ENCODE peak calls at places on chromosome 18, in nine cellular contexts. Q, L, W, A, Z, I, E, R and B are unnamed samples.

GRCh38 chr18:73824684-73825083 is 322.9 kb downstream of the FBXO15 start:
- DNase-seq in Q (peak; percentile 39), L (no peak), W (no peak), A (no peak), Z (no peak), I (no peak), E (no peak), R (no peak), B (no peak)

GRCh38 chr18:74468547-74469014 is 11.5 kb upstream of the DIPK1C start:
- DNase-seq in Q (peak; percentile 44), L (no peak), W (no peak), A (no peak), Z (no peak), I (no peak), E (peak; percentile 65), R (no peak), B (no peak)

GRCh38 chr18:75255113-75255512 is 44.5 kb downstream of the TSHZ1 start:
- DNase-seq in Q (no peak), L (no peak), W (no peak), A (no peak), Z (no peak), I (no peak), E (no peak), R (no peak), B (no peak)

GRCh38 chr18:28284132-28284531 is 107.2 kb upstream of the CDH2 start:
- DNase-seq in Q (peak; percentile 47), L (no peak), W (no peak), A (no peak), Z (no peak), I (no peak), E (no peak), R (no peak), B (peak; percentile 87)

GRCh38 chr18:48455555-48456478 is 46.6 kb upstream of the ZBTB7C start:
- DNase-seq in Q (peak; percentile 84), L (no peak), W (no peak), A (no peak), Z (no peak), I (peak; percentile 59), E (no peak), R (no peak), B (peak; percentile 92)

GRCh38 chr18:12699747-12700146 is 2.8 kb downstream of the CEP76 start:
- DNase-seq in Q (no peak), L (no peak), W (no peak), A (no peak), Z (no peak), I (no peak), E (no peak), R (no peak), B (no peak)

GRCh38 chr18:35827275-35827929 is 145.1 kb upstream of the RMP24 start:
- DNase-seq in Q (no peak), L (no peak), W (no peak), A (no peak), Z (no peak), I (no peak), E (no peak), R (no peak), B (no peak)

GRCh38 chr18:36372902-36373301 is 75.4 kb downstream of the FHOD3 start:
- DNase-seq in Q (peak; percentile 17), L (no peak), W (no peak), A (no peak), Z (no peak), I (no peak), E (no peak), R (no peak), B (peak; percentile 1)

GRCh38 chr18:1294229-1294628 is 389.6 kb downstream of the ADCYAP1 start:
- DNase-seq in Q (no peak), L (no peak), W (no peak), A (no peak), Z (no peak), I (no peak), E (no peak), R (no peak), B (no peak)

GRCh38 chr18:47899107-47899840 is 31.2 kb downstream of the SMAD2 start:
- DNase-seq in Q (no peak), L (peak; percentile 57), W (no peak), A (no peak), Z (no peak), I (no peak), E (peak; percentile 17), R (no peak), B (no peak)

GRCh38 chr18:3652380-3653262 is 202.6 kb downstream of the TGIF1 start:
- DNase-seq in Q (peak; percentile 94), L (no peak), W (peak; percentile 44), A (peak; percentile 28), Z (no peak), I (no peak), E (peak; percentile 97), R (no peak), B (peak; percentile 99)

GRCh38 chr18:47915930-47916329 is 14.5 kb downstream of the SMAD2 start:
- DNase-seq in Q (no peak), L (no peak), W (no peak), A (no peak), Z (no peak), I (no peak), E (no peak), R (no peak), B (no peak)

GRCh38 chr18:58466636-58467205 is 162.2 kb downstream of the ALPK2 start:
- DNase-seq in Q (no peak), L (no peak), W (no peak), A (no peak), Z (no peak), I (no peak), E (no peak), R (no peak), B (no peak)

GRCh38 chr18:8963876-8964275 is 138.6 kb upstream of the NDUFV2 start:
- DNase-seq in Q (no peak), L (no peak), W (no peak), A (no peak), Z (no peak), I (no peak), E (no peak), R (no peak), B (no peak)

GRCh38 chr18:73774836-73775509 is 372.7 kb downstream of the FBXO15 start:
- DNase-seq in Q (no peak), L (peak; percentile 45), W (peak; percentile 20), A (no peak), Z (no peak), I (no peak), E (no peak), R (no peak), B (no peak)

GRCh38 chr18:53441761-53442414 is 782.6 kb downstream of the MBD2 start:
- DNase-seq in Q (no peak), L (no peak), W (no peak), A (no peak), Z (no peak), I (no peak), E (no peak), R (no peak), B (no peak)

GRCh38 chr18:51666717-51667320 is 469.3 kb upstream of the MEX3C start:
- DNase-seq in Q (peak; percentile 10), L (peak; percentile 61), W (peak; percentile 15), A (peak; percentile 20), Z (peak; percentile 57), I (no peak), E (no peak), R (peak; percentile 49), B (no peak)

GRCh38 chr18:7908686-7909299 is 341.7 kb downstream of the PTPRM start:
- DNase-seq in Q (no peak), L (no peak), W (no peak), A (no peak), Z (no peak), I (no peak), E (no peak), R (no peak), B (no peak)

DNA sequence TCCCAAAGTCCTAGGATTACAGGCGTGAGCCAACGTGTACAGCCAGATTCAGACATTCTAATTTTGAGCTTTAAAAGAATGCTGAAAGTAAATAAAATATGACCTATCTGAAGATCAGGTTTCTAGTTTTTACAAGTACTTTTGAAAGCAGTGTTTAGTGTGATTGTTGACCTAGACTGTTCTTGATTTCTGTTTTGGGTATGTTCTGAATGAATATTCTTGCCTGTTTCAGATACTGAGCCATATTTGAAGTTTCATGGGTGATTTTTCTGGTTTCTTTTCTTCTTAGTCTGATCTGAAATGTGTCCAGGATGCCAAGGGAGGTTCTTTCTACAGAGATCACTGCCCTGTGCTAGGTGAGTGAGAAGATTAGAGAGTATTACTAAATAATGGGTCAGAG is 37.2 kb downstream of the MIB1 start:
- DNase-seq in Q (no peak), L (no peak), W (no peak), A (no peak), Z (no peak), I (no peak), E (no peak), R (no peak), B (no peak)
- H3K27ac ChIP-seq in Q (no peak overlapping the region), L (no peak overlapping the region), W (no peak overlapping the region), A (no peak overlapping the region), Z (no peak overlapping the region), I (no peak overlapping the region), E (no peak overlapping the region), R (no peak overlapping the region), B (no peak overlapping the region)

GRCh38 chr18:5958822-5959221 is 63.5 kb upstream of the TMEM200C start:
- DNase-seq in Q (no peak), L (no peak), W (no peak), A (no peak), Z (no peak), I (no peak), E (no peak), R (no peak), B (no peak)
- H3K27ac ChIP-seq in Q (no peak overlapping the region), L (no peak overlapping the region), W (no peak overlapping the region), A (no peak overlapping the region), Z (no peak overlapping the region), I (no peak overlapping the region), E (no peak overlapping the region), R (no peak overlapping the region), B (no peak overlapping the region)

GRCh38 chr18:55106906-55107305 is 147.6 kb upstream of the CCDC68 start:
- DNase-seq in Q (no peak), L (no peak), W (no peak), A (no peak), Z (no peak), I (no peak), E (no peak), R (no peak), B (no peak)

GRCh38 chr18:55105873-55106272 is 146.6 kb upstream of the CCDC68 start:
- DNase-seq in Q (no peak), L (no peak), W (no peak), A (no peak), Z (no peak), I (no peak), E (no peak), R (no peak), B (no peak)

GRCh38 chr18:55102958-55103456 is 143.7 kb upstream of the CCDC68 start:
- DNase-seq in Q (no peak), L (no peak), W (no peak), A (no peak), Z (no peak), I (no peak), E (no peak), R (no peak), B (no peak)

GRCh38 chr18:55109818-55110414 is 150.7 kb upstream of the CCDC68 start:
- DNase-seq in Q (no peak), L (no peak), W (peak; percentile 12), A (no peak), Z (no peak), I (no peak), E (peak; percentile 6), R (no peak), B (no peak)

GRCh38 chr18:55106466-55106865 is 147.2 kb upstream of the CCDC68 start:
- DNase-seq in Q (no peak), L (no peak), W (no peak), A (no peak), Z (no peak), I (no peak), E (no peak), R (no peak), B (no peak)
- H3K27ac ChIP-seq in Q (no peak overlapping the region), L (no peak overlapping the region), W (no peak overlapping the region), A (no peak overlapping the region), Z (no peak overlapping the region), I (no peak overlapping the region), E (no peak overlapping the region), R (no peak overlapping the region), B (no peak overlapping the region)

GRCh38 chr18:76398295-76398694 is 96.7 kb downstream of the ZNF516 start:
- DNase-seq in Q (no peak), L (no peak), W (no peak), A (no peak), Z (no peak), I (no peak), E (no peak), R (no peak), B (no peak)
- H3K27ac ChIP-seq in Q (no peak overlapping the region), L (no peak overlapping the region), W (no peak overlapping the region), A (no peak overlapping the region), Z (no peak overlapping the region), I (no peak overlapping the region), E (no peak overlapping the region), R (no peak overlapping the region), B (no peak overlapping the region)